ENCODE peak calls at places on chromosomes 13 and 19, in five cellular contexts. D is glutamatergic neuron; L is mesothelial cell of epicardium; A is uterus; C is activated CD8-positive, alpha-beta T cell treated with anti-CD3 and anti-CD28 coated beads for 36 hours. F is an unnamed sample.

GRCh38 chr19:5575553-5575952 is 7.8 kb upstream of the TINCR start:
- DNase-seq in D (no peak), L (no peak), A (no peak), C (no peak), F (no peak)

GRCh38 chr19:31543456-31543855 is 194.2 kb upstream of the TSHZ3 start:
- DNase-seq in D (peak), L (peak), A (no peak), C (no peak), F (no peak)

GRCh38 chr13:47904891-47905290 is 96.2 kb downstream of the SUCLA2 start:
- DNase-seq in D (no peak), L (no peak), A (no peak), C (no peak), F (no peak)

GRCh38 chr13:38630780-38631179 is 56.1 kb upstream of the FREM2 start:
- DNase-seq in D (no peak), L (no peak), A (no peak), C (no peak), F (peak)

GRCh38 chr13:101406787-101407186 is 9.5 kb downstream of the NALCN start:
- DNase-seq in D (no peak), L (no peak), A (no peak), C (no peak), F (no peak)

GRCh38 chr13:39820606-39821005 is 165.1 kb downstream of the COG6 start:
- DNase-seq in D (no peak), L (no peak), A (no peak), C (no peak), F (no peak)

GRCh38 chr19:1264801-1265610 is 4.1 kb upstream of the CIRBP start:
- DNase-seq in D (peak), L (no peak), A (peak), C (no peak), F (peak)

GRCh38 chr13:101752432-101752831 is 300.0 kb downstream of the ITGBL1 start:
- DNase-seq in D (no peak), L (no peak), A (no peak), C (no peak), F (no peak)

GRCh38 chr13:95679722-95680121 is 2.8 kb downstream of the DNAJC3 start:
- DNase-seq in D (no peak), L (no peak), A (no peak), C (no peak), F (no peak)

GRCh38 chr19:51887522-51888498 is at the start of gene ZNF577:
- DNase-seq in D (peak), L (peak), A (peak), C (peak), F (peak)

GRCh38 chr13:102597029-102598015 is 536 bp downstream of the TPP2 start:
- DNase-seq in D (peak), L (peak), A (peak), C (peak), F (peak)

GRCh38 chr13:95677564-95678386 is 836 bp downstream of the DNAJC3 start:
- DNase-seq in D (no peak), L (no peak), A (peak), C (peak), F (peak)

GRCh38 chr13:99895428-99895998 is 76.1 kb downstream of the ZIC5 start:
- DNase-seq in D (no peak), L (no peak), A (no peak), C (no peak), F (no peak)

GRCh38 chr13:110391273-110391672 is 84.2 kb downstream of the COL4A2 start:
- DNase-seq in D (no peak), L (no peak), A (peak), C (no peak), F (peak)

GRCh38 chr13:25905411-25906010 is 146.3 kb downstream of the SHISA2 start:
- DNase-seq in D (no peak), L (no peak), A (peak), C (no peak), F (no peak)

GRCh38 chr13:99296270-99296865 is 10.8 kb downstream of the GPR183 start:
- DNase-seq in D (no peak), L (no peak), A (no peak), C (peak), F (no peak)

GRCh38 chr13:46369506-46370268 is 17.4 kb downstream of the RUBCNL start:
- DNase-seq in D (no peak), L (no peak), A (no peak), C (no peak), F (peak)

GRCh38 chr19:2054763-2055162 is 3.7 kb upstream of the MKNK2 start:
- DNase-seq in D (no peak), L (no peak), A (no peak), C (no peak), F (no peak)

GRCh38 chr13:40537146-40537895 is 129.1 kb downstream of the FOXO1 start:
- DNase-seq in D (no peak), L (no peak), A (no peak), C (no peak), F (no peak)

GRCh38 chr19:35977446-35978222 is 17.4 kb upstream of the SDHAF1 start:
- DNase-seq in D (peak), L (no peak), A (no peak), C (peak), F (no peak)

GRCh38 chr13:89486065-89486464 is 1814.9 kb downstream of the SLITRK5 start:
- DNase-seq in D (no peak), L (no peak), A (no peak), C (no peak), F (no peak)

GRCh38 chr13:113840541-113841354 is 23.1 kb downstream of the GAS6 start:
- DNase-seq in D (peak), L (no peak), A (peak), C (no peak), F (no peak)

GRCh38 chr19:33416307-33417215 is 43.1 kb downstream of the CEBPG start:
- DNase-seq in D (peak), L (peak), A (peak), C (peak), F (peak)

GRCh38 chr13:46679369-46680180 is 117.4 kb downstream of the ESD start:
- DNase-seq in D (no peak), L (no peak), A (peak), C (peak), F (peak)

GRCh38 chr19:8826371-8826770 is 5.7 kb downstream of the ZNF558 start:
- DNase-seq in D (no peak), L (no peak), A (no peak), C (no peak), F (no peak)

GRCh38 chr13:91112191-91112579 is 235.3 kb upstream of the MIR17HG start:
- DNase-seq in D (no peak), L (no peak), A (no peak), C (no peak), F (no peak)

GRCh38 chr19:6241056-6241455 is 38.7 kb downstream of the MLLT1 start:
- DNase-seq in D (no peak), L (no peak), A (no peak), C (no peak), F (no peak)

GRCh38 chr19:12194827-12195500 is 32.1 kb downstream of the ZNF136 start:
- DNase-seq in D (peak), L (peak), A (peak), C (peak), F (no peak)

GRCh38 chr13:73225983-73226382 is 167.2 kb downstream of the KLF5 start:
- DNase-seq in D (no peak), L (no peak), A (no peak), C (no peak), F (no peak)

GRCh38 chr13:73224708-73225107 is 165.9 kb downstream of the KLF5 start:
- DNase-seq in D (no peak), L (no peak), A (no peak), C (no peak), F (peak)

GRCh38 chr13:73231456-73231855 is 172.7 kb downstream of the KLF5 start:
- DNase-seq in D (no peak), L (no peak), A (no peak), C (no peak), F (no peak)

GRCh38 chr13:73230714-73231113 is 171.9 kb downstream of the KLF5 start:
- DNase-seq in D (no peak), L (no peak), A (no peak), C (peak), F (no peak)

DNA sequence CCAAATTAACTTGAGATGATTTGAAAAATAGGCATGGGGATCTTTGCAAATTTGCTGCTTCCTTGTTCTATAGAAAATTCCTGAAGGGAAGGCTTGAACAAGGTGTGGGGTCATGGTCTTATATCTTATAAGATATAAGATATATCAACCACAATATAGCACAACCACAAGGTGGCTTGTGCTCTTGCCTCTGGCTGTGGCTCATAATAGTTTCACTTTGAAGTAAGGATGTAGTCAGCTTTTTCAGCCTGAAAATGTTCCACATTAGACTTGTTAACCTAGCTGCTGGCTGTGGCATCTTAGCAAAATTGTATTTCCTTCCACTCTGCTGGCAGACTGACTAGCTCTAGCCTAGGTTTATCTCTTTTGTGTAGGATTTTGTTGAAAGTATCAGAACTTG is 169.7 kb downstream of the KLF5 start:
- DNase-seq in D (no peak), L (no peak), A (no peak), C (peak), F (peak)
- TF ChIP-seq CTCF in D (no peak), L (no peak), A (no peak), C (no peak), F (peak)

GRCh38 chr19:39413903-39414608 is 1.6 kb downstream of the PLEKHG2 start:
- DNase-seq in D (peak), L (no peak), A (peak), C (no peak), F (no peak)
- TF ChIP-seq CTCF in D (no peak), L (no peak), A (no peak), C (no peak), F (peak)

DNA sequence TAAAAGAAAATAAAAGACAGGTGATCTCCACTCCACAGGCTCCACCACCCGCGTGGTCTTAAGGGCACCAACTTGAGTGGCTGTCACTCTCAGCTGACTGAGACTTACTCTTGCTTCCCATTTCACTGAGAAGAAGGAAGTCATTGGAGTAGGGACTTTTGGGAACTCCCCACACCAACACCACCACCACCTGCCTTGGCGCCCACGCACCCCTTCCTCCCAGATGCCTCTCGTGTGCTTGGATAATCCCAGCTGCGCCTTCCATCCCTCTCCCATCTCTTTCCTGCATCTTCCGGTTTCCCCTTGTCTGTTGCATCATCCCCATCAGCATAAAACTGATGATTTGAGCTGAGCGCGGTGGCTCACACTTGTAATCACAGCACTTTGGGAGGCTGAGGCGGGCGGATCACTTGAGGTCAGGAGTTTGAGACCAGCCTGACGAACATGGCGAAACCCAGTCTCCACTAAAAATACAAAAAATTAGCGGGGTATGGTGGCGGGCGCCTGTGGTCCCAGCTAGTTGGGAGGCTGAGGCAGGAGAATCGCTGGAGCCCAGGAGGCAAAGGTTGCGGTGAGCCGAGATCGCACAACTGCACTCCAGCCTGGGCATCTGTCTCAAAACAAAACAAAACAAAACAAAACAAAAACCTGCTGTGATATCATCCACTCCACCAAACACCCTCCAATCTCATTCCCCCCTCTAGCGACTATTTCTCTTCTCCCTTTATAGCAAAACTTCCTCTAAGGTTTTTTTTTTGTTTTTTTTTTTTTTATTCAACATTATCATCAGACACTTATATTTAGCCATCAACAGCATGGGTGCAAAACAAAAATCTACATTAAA is 25.5 kb downstream of the AP2S1 start:
- DNase-seq in D (no peak), L (no peak), A (no peak), C (no peak), F (no peak)
- TF ChIP-seq CTCF in D (no peak), L (no peak), A (no peak), C (no peak), F (no peak)

DNA sequence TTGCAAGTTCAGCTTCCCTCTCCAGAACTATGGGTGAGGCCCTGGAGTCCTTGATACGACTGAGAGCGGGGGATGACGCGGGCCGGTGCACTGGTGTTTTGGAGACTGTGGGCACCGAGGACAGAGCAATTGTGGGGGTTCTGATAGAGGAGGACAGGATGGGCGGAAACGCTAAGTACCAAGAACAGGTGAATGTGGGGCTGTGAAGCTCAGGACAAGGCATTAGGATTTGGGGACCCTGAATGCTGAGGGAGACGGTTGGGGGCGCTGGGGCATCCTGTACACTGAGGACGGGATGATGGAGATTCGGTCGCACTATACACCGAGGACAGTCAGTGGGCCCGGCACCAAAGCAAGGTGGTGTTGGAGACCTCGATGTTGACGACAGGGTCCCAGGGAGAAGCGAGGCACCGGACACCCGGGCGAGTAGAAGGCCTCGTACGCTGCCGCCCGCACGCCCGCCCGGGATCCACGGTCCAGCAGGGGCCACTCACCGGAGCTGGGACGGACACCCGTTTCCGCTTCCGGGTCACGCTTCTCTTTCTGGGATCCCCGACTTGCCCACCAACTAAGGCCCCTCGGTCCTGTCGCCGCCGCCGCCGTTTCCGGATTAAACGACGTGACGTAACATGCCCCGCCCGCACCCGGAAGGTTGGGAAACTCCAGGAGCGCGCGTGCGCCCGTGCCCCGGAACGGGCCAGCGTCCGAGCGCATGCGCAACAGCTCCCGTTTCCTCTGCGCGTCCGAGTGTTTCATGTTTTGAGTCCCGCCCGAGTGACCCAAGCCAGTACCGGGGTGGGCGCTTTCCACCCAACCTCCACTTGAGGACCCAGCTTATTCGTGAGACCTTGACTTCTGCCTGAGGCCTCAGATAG is at the start of gene CHMP2A:
- DNase-seq in D (peak), L (peak), A (peak), C (peak), F (peak)
- TF ChIP-seq CTCF in D (no peak), L (no peak), A (no peak), C (no peak), F (peak)

GRCh38 chr19:39212377-39212742 is 8.3 kb upstream of the SYCN start:
- DNase-seq in D (peak), L (no peak), A (no peak), C (peak), F (no peak)
- TF ChIP-seq CTCF in D (no peak), L (no peak), A (no peak), C (peak), F (peak)

F was measured in HFFc6.